ENCODE peak calls at places on chromosomes 1 and 21, in four cellular contexts. One of them, this sample, is unnamed.

GRCh38 chr1:79295967-79296366 is 289.4 kb upstream of the ADGRL4 start:
- DNase-seq in activated naive CD4-positive, alpha-beta T cell treated with Interleukin-2 at 50 U/mL for 16 hours: no peak
- DNase-seq in mucosa of gallbladder: no peak
- DNase-seq in GM23248: peak
- DNase-seq in this sample: no peak

GRCh38 chr1:240732390-240732789 is 120.4 kb upstream of the GREM2 start:
- DNase-seq in mucosa of gallbladder: no peak
- DNase-seq in activated naive CD4-positive, alpha-beta T cell treated with Interleukin-2 at 50 U/mL for 16 hours: no peak
- DNase-seq in GM23248: peak
- DNase-seq in this sample: no peak

GRCh38 chr1:184755226-184756065 is 788 bp upstream of the EDEM3 start:
- DNase-seq in GM23248: peak
- DNase-seq in activated naive CD4-positive, alpha-beta T cell treated with Interleukin-2 at 50 U/mL for 16 hours: peak
- DNase-seq in mucosa of gallbladder: no peak
- DNase-seq in this sample: no peak

GRCh38 chr1:95021085-95021484 is 51.7 kb downstream of the ALG14 start:
- DNase-seq in mucosa of gallbladder: no peak
- DNase-seq in activated naive CD4-positive, alpha-beta T cell treated with Interleukin-2 at 50 U/mL for 16 hours: no peak
- DNase-seq in GM23248: no peak
- DNase-seq in this sample: peak

GRCh38 chr1:218664385-218665170 is 319.4 kb downstream of the TGFB2 start:
- DNase-seq in mucosa of gallbladder: no peak
- DNase-seq in GM23248: peak
- DNase-seq in activated naive CD4-positive, alpha-beta T cell treated with Interleukin-2 at 50 U/mL for 16 hours: no peak
- DNase-seq in this sample: no peak

GRCh38 chr1:44476891-44477290 is 71.8 kb downstream of the RNF220 start:
- DNase-seq in mucosa of gallbladder: no peak
- DNase-seq in activated naive CD4-positive, alpha-beta T cell treated with Interleukin-2 at 50 U/mL for 16 hours: no peak
- DNase-seq in GM23248: no peak
- DNase-seq in this sample: no peak

GRCh38 chr1:9181176-9181906 is 52.4 kb upstream of the GPR157 start:
- DNase-seq in activated naive CD4-positive, alpha-beta T cell treated with Interleukin-2 at 50 U/mL for 16 hours: peak
- DNase-seq in GM23248: peak
- DNase-seq in mucosa of gallbladder: peak
- DNase-seq in this sample: peak

GRCh38 chr21:34762761-34763160 is 94.0 kb downstream of the CLIC6 start:
- DNase-seq in activated naive CD4-positive, alpha-beta T cell treated with Interleukin-2 at 50 U/mL for 16 hours: no peak
- DNase-seq in GM23248: peak
- DNase-seq in mucosa of gallbladder: no peak
- DNase-seq in this sample: no peak

GRCh38 chr1:64046871-64047270 is 156.6 kb upstream of the UBE2U start:
- DNase-seq in GM23248: no peak
- DNase-seq in mucosa of gallbladder: no peak
- DNase-seq in activated naive CD4-positive, alpha-beta T cell treated with Interleukin-2 at 50 U/mL for 16 hours: no peak
- DNase-seq in this sample: no peak